ENCODE peak calls at places on chromosome 5, in five cellular contexts. S is stimulated activated CD8-positive, alpha-beta memory T cell treated with anti-CD3 and anti-CD28 coated beads, Interleukin-2, amount 100 ng/mL, for 48 hours; U is WTC11; Y is GM06990; Z is 8988T. B is an unnamed sample.

GRCh38 chr5:95925939-95926338 is 35.7 kb downstream of the ELL2 start:
- DNase-seq in Z (no peak), S (no peak), U (no peak), Y (peak), B (no peak)

GRCh38 chr5:152349683-152350526 is 55.2 kb downstream of the NMUR2 start:
- DNase-seq in U (peak), Y (no peak), Z (no peak), S (peak), B (no peak)

GRCh38 chr5:169099801-169100734 is 200.9 kb downstream of the SLIT3 start:
- DNase-seq in U (no peak), S (no peak), Z (no peak), Y (no peak), B (no peak)

GRCh38 chr5:16742938-16743337 is 126.1 kb upstream of the RETREG1 start:
- DNase-seq in S (no peak), Z (no peak), U (no peak), Y (no peak), B (peak)

GRCh38 chr5:997001-997474 is 11.6 kb upstream of the NKD2 start:
- DNase-seq in S (no peak), Y (no peak), U (peak), Z (no peak), B (peak)

GRCh38 chr5:2203774-2204173 is 321.0 kb upstream of the IRX4 start:
- DNase-seq in U (no peak), S (no peak), Z (no peak), Y (no peak), B (no peak)

GRCh38 chr5:111563041-111563822 is 50.9 kb upstream of the STARD4 start:
- DNase-seq in S (no peak), Y (no peak), U (no peak), Z (no peak), B (no peak)

GRCh38 chr5:138664276-138664943 is 88.8 kb upstream of the CTNNA1 start:
- DNase-seq in Y (no peak), Z (no peak), S (no peak), U (no peak), B (no peak)

GRCh38 chr5:138459311-138459710 is 6.0 kb upstream of the EGR1 start:
- DNase-seq in S (peak), Y (peak), Z (no peak), U (no peak), B (no peak)

GRCh38 chr5:151022511-151023018 is 2.2 kb downstream of the GPX3 start:
- DNase-seq in U (no peak), Y (no peak), S (no peak), Z (no peak), B (no peak)